ENCODE peak calls at places on chromosome 1, in six cellular contexts. Z is vagina, R is uterus, A is epithelial cell of esophagus, I is WERI-Rb-1, K is fibroblast of mammary gland. M is an unnamed sample.

GRCh38 chr1:243483952-243484351 is 228.1 kb downstream of the SDCCAG8 start:
- DNase-seq in Z (no peak), R (no peak), A (no peak), I (no peak), K (no peak), M (no peak)

GRCh38 chr1:34367954-34368353 is 191.2 kb downstream of the C1orf94 start:
- DNase-seq in Z (no peak), R (no peak), A (no peak), I (no peak), K (no peak), M (no peak)

GRCh38 chr1:101428562-101428961 is 191.7 kb downstream of the S1PR1 start:
- DNase-seq in Z (no peak), R (no peak), A (no peak), I (no peak), K (no peak), M (no peak)

GRCh38 chr1:26138974-26139558 is 19.8 kb upstream of the FAM110D start:
- DNase-seq in Z (no peak), R (no peak), A (no peak), I (no peak), K (no peak), M (no peak)

GRCh38 chr1:64539808-64540207 is 69.9 kb downstream of the CACHD1 start:
- DNase-seq in Z (no peak), R (peak), A (peak), I (no peak), K (peak), M (no peak)

GRCh38 chr1:51936531-51936930 is 54.0 kb downstream of the RAB3B start:
- DNase-seq in Z (no peak), R (no peak), A (peak), I (no peak), K (peak), M (peak)

GRCh38 chr1:55285849-55286248 is 70.7 kb upstream of the USP24 start:
- DNase-seq in Z (peak), R (no peak), A (peak), I (no peak), K (peak), M (peak)

GRCh38 chr1:24092979-24093378 is 19.0 kb downstream of the MYOM3 start:
- DNase-seq in Z (no peak), R (no peak), A (no peak), I (no peak), K (no peak), M (no peak)

GRCh38 chr1:17588048-17588781 is 48.7 kb downstream of the ARHGEF10L start:
- DNase-seq in Z (no peak), R (no peak), A (peak), I (peak), K (peak), M (peak)

GRCh38 chr1:225745231-225745630 is 32.4 kb upstream of the SRP9 start:
- DNase-seq in Z (no peak), R (no peak), A (no peak), I (no peak), K (no peak), M (no peak)

GRCh38 chr1:247008406-247008799 is 546 bp upstream of the ZNF695 start:
- DNase-seq in Z (no peak), R (no peak), A (no peak), I (no peak), K (no peak), M (no peak)

GRCh38 chr1:245332513-245332912 is 177.7 kb downstream of the KIF26B start:
- DNase-seq in Z (no peak), R (no peak), A (no peak), I (no peak), K (no peak), M (peak)

GRCh38 chr1:118325545-118326225 is 140.7 kb upstream of the SPAG17 start:
- DNase-seq in Z (no peak), R (no peak), A (peak), I (no peak), K (peak), M (peak)

GRCh38 chr1:109910963-109911798 is 532 bp downstream of the CSF1 start:
- DNase-seq in Z (no peak), R (no peak), A (no peak), I (peak), K (no peak), M (no peak)

GRCh38 chr1:32464191-32464715 is 619 bp upstream of the ZBTB8B start:
- DNase-seq in Z (no peak), R (no peak), A (peak), I (peak), K (no peak), M (peak)

GRCh38 chr1:234776875-234777849 is 167.2 kb upstream of the IRF2BP2 start:
- DNase-seq in Z (no peak), R (no peak), A (peak), I (peak), K (no peak), M (no peak)

GRCh38 chr1:199040076-199040475 is 401.2 kb downstream of the PTPRC start:
- DNase-seq in Z (no peak), R (no peak), A (no peak), I (no peak), K (no peak), M (no peak)

GRCh38 chr1:32818804-32819541 is 1.5 kb downstream of the S100PBP start:
- DNase-seq in Z (no peak), R (no peak), A (no peak), I (no peak), K (no peak), M (no peak)

GRCh38 chr1:54486864-54487263 is 61.2 kb upstream of the ACOT11 start:
- DNase-seq in Z (no peak), R (no peak), A (no peak), I (no peak), K (no peak), M (no peak)

GRCh38 chr1:205543351-205544305 is 39.2 kb downstream of the CDK18 start:
- DNase-seq in Z (peak), R (peak), A (peak), I (peak), K (peak), M (peak)

GRCh38 chr1:39525366-39526165 is 34.1 kb downstream of the BMP8A start:
- DNase-seq in Z (no peak), R (no peak), A (no peak), I (no peak), K (no peak), M (no peak)

GRCh38 chr1:29145739-29146437 is 22.2 kb upstream of the TMEM200B start:
- DNase-seq in Z (no peak), R (no peak), A (peak), I (no peak), K (peak), M (peak)

GRCh38 chr1:42957880-42958487 is 684 bp downstream of the SLC2A1 start:
- DNase-seq in Z (no peak), R (peak), A (no peak), I (peak), K (peak), M (no peak)

GRCh38 chr1:147669475-147670318 is 627 bp downstream of the ACP6 start:
- DNase-seq in Z (no peak), R (peak), A (peak), I (peak), K (peak), M (peak)

GRCh38 chr1:27525296-27526271 is 35.6 kb upstream of the WASF2 start:
- DNase-seq in Z (no peak), R (peak), A (peak), I (peak), K (no peak), M (peak)

GRCh38 chr1:171984850-171985485 is 143.7 kb downstream of the DNM3 start:
- DNase-seq in Z (no peak), R (no peak), A (peak), I (no peak), K (peak), M (peak)
- TF ChIP-seq CTCF in Z (peak), R (peak), A (peak), I (peak), K (peak), M (peak)

GRCh38 chr1:7890853-7891252 is 38.0 kb upstream of the UTS2 start:
- DNase-seq in Z (no peak), R (no peak), A (no peak), I (no peak), K (no peak), M (no peak)

GRCh38 chr1:7884757-7885156 is 31.9 kb upstream of the UTS2 start:
- DNase-seq in Z (peak), R (no peak), A (no peak), I (no peak), K (no peak), M (no peak)

GRCh38 chr1:7888248-7889010 is 35.6 kb upstream of the UTS2 start:
- DNase-seq in Z (peak), R (no peak), A (no peak), I (no peak), K (peak), M (no peak)

GRCh38 chr1:7885513-7886298 is 32.8 kb upstream of the UTS2 start:
- DNase-seq in Z (peak), R (no peak), A (peak), I (peak), K (no peak), M (peak)

GRCh38 chr1:7886346-7886745 is 33.5 kb upstream of the UTS2 start:
- DNase-seq in Z (peak), R (no peak), A (peak), I (no peak), K (peak), M (peak)
- H3K4me3 ChIP-seq in Z (no peak), R (no peak), A (peak), I (no peak), K (no peak), M (no peak)

DNA sequence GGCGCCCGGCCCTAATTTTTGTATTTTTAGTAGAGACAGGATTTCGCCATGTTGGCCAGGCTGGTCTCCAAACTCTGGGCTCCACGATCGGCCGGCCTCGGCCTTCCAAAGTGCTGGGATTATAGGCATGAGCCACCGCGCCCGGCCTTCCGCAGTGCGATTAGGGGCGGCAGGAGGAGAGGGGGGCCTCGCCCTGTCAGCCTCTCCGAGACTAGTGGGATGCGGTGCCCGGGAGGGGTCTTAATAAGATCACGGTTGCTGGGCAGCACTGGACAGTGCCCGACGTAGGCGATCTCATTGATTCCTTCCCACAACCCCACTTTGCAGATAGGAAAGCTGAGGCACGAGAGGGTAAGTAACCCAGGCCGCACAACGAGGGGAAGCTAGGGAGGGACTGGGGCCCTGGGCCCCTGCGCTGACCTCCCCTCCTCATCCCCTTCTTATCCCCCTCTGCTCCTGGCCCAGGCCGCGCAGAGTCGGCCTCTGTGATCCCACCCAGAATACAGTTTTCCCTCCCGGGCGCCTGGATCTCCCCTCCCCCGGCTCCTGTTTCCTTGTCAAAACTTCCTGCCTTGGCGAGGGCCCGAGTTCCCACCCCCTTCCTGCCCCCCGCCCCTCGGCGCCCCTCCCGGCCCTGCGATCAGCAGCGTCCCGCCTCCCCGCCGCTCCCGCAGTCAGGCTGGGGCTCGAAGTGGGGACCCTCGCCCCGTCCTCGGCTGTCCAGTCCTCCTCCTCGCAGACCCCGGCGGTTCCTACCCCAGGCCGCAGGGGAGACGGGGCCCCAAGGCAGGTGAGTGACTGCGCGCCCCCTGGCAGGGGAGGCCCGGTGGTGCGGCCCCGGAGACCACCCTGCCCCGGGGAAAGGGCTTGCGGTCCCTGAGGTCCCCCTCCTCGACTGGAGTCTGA is at the start of gene PEAR1:
- DNase-seq in Z (no peak), R (peak), A (no peak), I (no peak), K (no peak), M (no peak)
- TF ChIP-seq CTCF in Z (no peak), R (no peak), A (no peak), I (no peak), K (no peak), M (no peak)

GRCh38 chr1:193110246-193110645 is 5.0 kb upstream of the GLRX2 start:
- DNase-seq in Z (no peak), R (no peak), A (no peak), I (no peak), K (no peak), M (no peak)

GRCh38 chr1:193111641-193112090 is 6.5 kb upstream of the GLRX2 start:
- DNase-seq in Z (no peak), R (peak), A (peak), I (no peak), K (peak), M (peak)

GRCh38 chr1:193108471-193108870 is 3.3 kb upstream of the GLRX2 start:
- DNase-seq in Z (no peak), R (no peak), A (no peak), I (no peak), K (no peak), M (no peak)

GRCh38 chr1:193110864-193111263 is 5.7 kb upstream of the GLRX2 start:
- DNase-seq in Z (no peak), R (no peak), A (no peak), I (no peak), K (no peak), M (no peak)

GRCh38 chr1:193109619-193110018 is 4.4 kb upstream of the GLRX2 start:
- DNase-seq in Z (no peak), R (no peak), A (no peak), I (no peak), K (no peak), M (no peak)
- H3K4me3 ChIP-seq in Z (no peak), R (no peak), A (no peak), I (no peak), K (no peak), M (no peak)

GRCh38 chr1:153353226-153353947 is 4.3 kb upstream of the S100A9 start:
- DNase-seq in Z (peak), R (no peak), A (peak), I (peak), K (peak), M (no peak)
- TF ChIP-seq CTCF in Z (no peak), R (no peak), A (peak), I (peak), K (peak), M (peak)

GRCh38 chr1:16026723-16027484 is 5.1 kb downstream of the CLCNKA start:
- DNase-seq in Z (no peak), R (peak), A (no peak), I (no peak), K (no peak), M (no peak)
- H3K4me3 ChIP-seq in Z (peak), R (peak), A (no peak), I (no peak), K (no peak), M (no peak)

GRCh38 chr1:36446261-36446660 is 4.0 kb downstream of the OSCP1 start:
- DNase-seq in Z (no peak), R (no peak), A (no peak), I (peak), K (no peak), M (no peak)
- TF ChIP-seq CTCF in Z (no peak), R (no peak), A (no peak), I (peak), K (peak), M (peak)

GRCh38 chr1:21537932-21538630 is 28.9 kb downstream of the ALPL start:
- DNase-seq in Z (no peak), R (no peak), A (no peak), I (no peak), K (peak), M (no peak)
- H3K4me3 ChIP-seq in Z (no peak), R (no peak), A (no peak), I (no peak), K (no peak), M (no peak)

GRCh38 chr1:79556189-79556588 is 549.7 kb upstream of the ADGRL4 start:
- DNase-seq in Z (no peak), R (no peak), A (no peak), I (no peak), K (no peak), M (no peak)
- TF ChIP-seq CTCF in Z (no peak), R (no peak), A (no peak), I (no peak), K (peak), M (no peak)

M was measured in bronchial epithelial cell.